ENCODE peak calls at places on chromosomes 13 and 19, in eight cellular contexts. One of them, this sample, is unnamed.

GRCh38 chr13:19050901-19051300 is 130.7 kb downstream of the TUBA3C start:
- DNase-seq in aorta: no peak
- DNase-seq in colonic mucosa: no peak
- DNase-seq in NB4: no peak
- DNase-seq in breast epithelium: no peak
- DNase-seq in Caco-2: no peak
- DNase-seq in cardiac muscle cell: no peak
- DNase-seq in tibial artery: no peak
- DNase-seq in this sample: no peak

GRCh38 chr13:27920677-27921420 is 1.0 kb downstream of the PDX1 start:
- DNase-seq in aorta: no peak
- DNase-seq in colonic mucosa: no peak
- DNase-seq in NB4: peak
- DNase-seq in breast epithelium: no peak
- DNase-seq in Caco-2: peak
- DNase-seq in cardiac muscle cell: peak
- DNase-seq in tibial artery: no peak
- DNase-seq in this sample: no peak

GRCh38 chr19:7394728-7395359 is 46.1 kb downstream of the ARHGEF18 start:
- DNase-seq in aorta: peak
- DNase-seq in colonic mucosa: peak
- DNase-seq in NB4: peak
- DNase-seq in breast epithelium: peak
- DNase-seq in Caco-2: peak
- DNase-seq in cardiac muscle cell: peak
- DNase-seq in tibial artery: peak
- DNase-seq in this sample: peak

GRCh38 chr13:46622918-46623256 is 69.9 kb downstream of the LRCH1 start:
- DNase-seq in aorta: peak
- DNase-seq in colonic mucosa: peak
- DNase-seq in NB4: no peak
- DNase-seq in breast epithelium: no peak
- DNase-seq in Caco-2: no peak
- DNase-seq in cardiac muscle cell: no peak
- DNase-seq in tibial artery: peak
- DNase-seq in this sample: no peak

GRCh38 chr19:16014923-16015804 is 61.1 kb upstream of the TPM4 start:
- DNase-seq in aorta: no peak
- DNase-seq in colonic mucosa: no peak
- DNase-seq in NB4: no peak
- DNase-seq in breast epithelium: no peak
- DNase-seq in Caco-2: no peak
- DNase-seq in cardiac muscle cell: no peak
- DNase-seq in tibial artery: no peak
- DNase-seq in this sample: no peak

GRCh38 chr13:75368167-75368566 is 113.8 kb downstream of the TBC1D4 start:
- DNase-seq in aorta: no peak
- DNase-seq in colonic mucosa: no peak
- DNase-seq in NB4: no peak
- DNase-seq in breast epithelium: no peak
- DNase-seq in Caco-2: no peak
- DNase-seq in cardiac muscle cell: no peak
- DNase-seq in tibial artery: peak
- DNase-seq in this sample: no peak

GRCh38 chr13:36212789-36213188 is 1.6 kb downstream of the SOHLH2 start:
- DNase-seq in aorta: no peak
- DNase-seq in colonic mucosa: no peak
- DNase-seq in NB4: no peak
- DNase-seq in breast epithelium: no peak
- DNase-seq in Caco-2: no peak
- DNase-seq in cardiac muscle cell: no peak
- DNase-seq in tibial artery: no peak
- DNase-seq in this sample: no peak

GRCh38 chr13:28872427-28873176 is 52.5 kb downstream of the MTUS2 start:
- DNase-seq in aorta: no peak
- DNase-seq in colonic mucosa: no peak
- DNase-seq in NB4: peak
- DNase-seq in breast epithelium: no peak
- DNase-seq in Caco-2: no peak
- DNase-seq in cardiac muscle cell: no peak
- DNase-seq in tibial artery: no peak
- DNase-seq in this sample: no peak

GRCh38 chr19:19115954-19116353 is 22.3 kb downstream of the TMEM161A start:
- DNase-seq in aorta: peak
- DNase-seq in colonic mucosa: peak
- DNase-seq in NB4: peak
- DNase-seq in breast epithelium: no peak
- DNase-seq in Caco-2: no peak
- DNase-seq in cardiac muscle cell: peak
- DNase-seq in tibial artery: no peak
- DNase-seq in this sample: no peak

GRCh38 chr13:85725433-85725832 is 73.8 kb downstream of the SLITRK6 start:
- DNase-seq in aorta: no peak
- DNase-seq in colonic mucosa: no peak
- DNase-seq in NB4: no peak
- DNase-seq in breast epithelium: no peak
- DNase-seq in Caco-2: no peak
- DNase-seq in cardiac muscle cell: no peak
- DNase-seq in tibial artery: no peak
- DNase-seq in this sample: no peak

GRCh38 chr19:6720369-6721112 is at the start of gene C3:
- DNase-seq in aorta: peak
- DNase-seq in colonic mucosa: no peak
- DNase-seq in NB4: peak
- DNase-seq in breast epithelium: no peak
- DNase-seq in Caco-2: peak
- DNase-seq in cardiac muscle cell: no peak
- DNase-seq in tibial artery: peak
- DNase-seq in this sample: no peak

GRCh38 chr19:4986056-4986455 is 17.1 kb downstream of the KDM4B start:
- DNase-seq in aorta: no peak
- DNase-seq in colonic mucosa: no peak
- DNase-seq in NB4: no peak
- DNase-seq in breast epithelium: no peak
- DNase-seq in Caco-2: no peak
- DNase-seq in cardiac muscle cell: no peak
- DNase-seq in tibial artery: no peak
- DNase-seq in this sample: no peak

GRCh38 chr13:113794086-113794485 is 35.1 kb downstream of the TMEM255B start:
- DNase-seq in aorta: no peak
- DNase-seq in colonic mucosa: no peak
- DNase-seq in NB4: no peak
- DNase-seq in breast epithelium: peak
- DNase-seq in Caco-2: no peak
- DNase-seq in cardiac muscle cell: no peak
- DNase-seq in tibial artery: no peak
- DNase-seq in this sample: no peak

GRCh38 chr13:30359999-30360398 is 52.6 kb upstream of the KATNAL1 start:
- DNase-seq in aorta: no peak
- DNase-seq in colonic mucosa: no peak
- DNase-seq in NB4: no peak
- DNase-seq in breast epithelium: no peak
- DNase-seq in Caco-2: no peak
- DNase-seq in cardiac muscle cell: no peak
- DNase-seq in tibial artery: no peak
- DNase-seq in this sample: no peak

GRCh38 chr19:4970558-4971423 is 1.9 kb downstream of the KDM4B start:
- DNase-seq in aorta: no peak
- DNase-seq in colonic mucosa: peak
- DNase-seq in NB4: no peak
- DNase-seq in breast epithelium: no peak
- DNase-seq in Caco-2: no peak
- DNase-seq in cardiac muscle cell: peak
- DNase-seq in tibial artery: no peak
- DNase-seq in this sample: no peak

DNA sequence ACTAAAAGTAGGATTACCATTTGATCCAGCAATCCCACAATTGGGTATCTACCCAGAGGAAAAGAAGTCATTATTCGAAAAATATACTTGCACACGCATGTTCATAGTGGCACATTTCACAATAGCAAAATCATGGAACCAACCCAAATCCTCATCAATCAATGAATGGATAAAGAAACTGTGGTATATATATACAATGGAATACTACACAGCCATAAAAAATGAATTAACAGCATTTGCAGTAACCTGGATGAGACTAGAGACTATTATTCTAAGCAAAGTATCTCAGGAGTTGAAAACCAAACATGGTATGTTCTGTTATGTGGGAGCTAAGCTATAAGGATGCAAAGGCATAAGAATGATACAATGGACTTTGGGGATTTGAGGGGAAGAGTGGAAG is 3.0 kb downstream of the ZNF708 start:
- DNase-seq in aorta: no peak
- DNase-seq in colonic mucosa: no peak
- DNase-seq in NB4: no peak
- DNase-seq in breast epithelium: no peak
- DNase-seq in Caco-2: no peak
- DNase-seq in cardiac muscle cell: no peak
- DNase-seq in tibial artery: no peak
- DNase-seq in this sample: no peak
- H3K4me3 ChIP-seq in aorta: no peak
- H3K4me3 ChIP-seq in colonic mucosa: no peak
- H3K4me3 ChIP-seq in NB4: no peak
- H3K4me3 ChIP-seq in breast epithelium: no peak
- H3K4me3 ChIP-seq in Caco-2: no peak
- H3K4me3 ChIP-seq in cardiac muscle cell: no peak
- H3K4me3 ChIP-seq in tibial artery: no peak
- H3K4me3 ChIP-seq in this sample: no peak

GRCh38 chr13:91813255-91813654 is 414.8 kb downstream of the GPC5 start:
- DNase-seq in aorta: no peak
- DNase-seq in colonic mucosa: no peak
- DNase-seq in NB4: no peak
- DNase-seq in breast epithelium: no peak
- DNase-seq in Caco-2: no peak
- DNase-seq in cardiac muscle cell: peak
- DNase-seq in tibial artery: no peak
- DNase-seq in this sample: no peak
- H3K4me3 ChIP-seq in aorta: no peak
- H3K4me3 ChIP-seq in colonic mucosa: no peak
- H3K4me3 ChIP-seq in NB4: no peak
- H3K4me3 ChIP-seq in breast epithelium: no peak
- H3K4me3 ChIP-seq in Caco-2: no peak
- H3K4me3 ChIP-seq in cardiac muscle cell: no peak
- H3K4me3 ChIP-seq in tibial artery: no peak
- H3K4me3 ChIP-seq in this sample: no peak

GRCh38 chr19:55606817-55607216 is 1.4 kb downstream of the ZNF865 start:
- DNase-seq in aorta: no peak
- DNase-seq in colonic mucosa: no peak
- DNase-seq in NB4: no peak
- DNase-seq in breast epithelium: no peak
- DNase-seq in Caco-2: no peak
- DNase-seq in cardiac muscle cell: no peak
- DNase-seq in tibial artery: no peak
- DNase-seq in this sample: no peak
- H3K4me3 ChIP-seq in aorta: no peak
- H3K4me3 ChIP-seq in colonic mucosa: peak
- H3K4me3 ChIP-seq in NB4: peak
- H3K4me3 ChIP-seq in breast epithelium: peak
- H3K4me3 ChIP-seq in Caco-2: no peak
- H3K4me3 ChIP-seq in cardiac muscle cell: peak
- H3K4me3 ChIP-seq in tibial artery: peak
- H3K4me3 ChIP-seq in this sample: no peak

DNA sequence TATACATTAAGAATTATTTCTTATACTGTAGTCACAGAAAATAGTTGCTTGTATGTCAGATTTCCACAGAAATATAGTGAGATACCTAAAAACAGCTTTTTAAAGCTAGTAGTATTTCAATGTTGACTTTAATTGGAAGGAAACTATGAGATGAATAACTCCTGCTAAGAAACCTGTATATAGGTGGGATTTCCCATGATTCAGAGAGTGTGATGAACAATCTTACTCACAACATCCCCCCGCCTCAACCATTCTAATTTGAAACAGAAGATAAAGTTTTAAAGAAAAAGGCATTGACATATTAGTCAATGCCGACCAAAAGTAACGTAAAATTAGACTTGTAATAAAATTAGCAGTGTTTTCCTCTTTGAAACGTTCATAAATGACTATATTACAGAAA is 1.4 kb upstream of the MIR17HG start:
- DNase-seq in aorta: no peak
- DNase-seq in colonic mucosa: no peak
- DNase-seq in NB4: no peak
- DNase-seq in breast epithelium: no peak
- DNase-seq in Caco-2: no peak
- DNase-seq in cardiac muscle cell: no peak
- DNase-seq in tibial artery: no peak
- DNase-seq in this sample: no peak
- H3K4me3 ChIP-seq in aorta: no peak
- H3K4me3 ChIP-seq in colonic mucosa: no peak
- H3K4me3 ChIP-seq in NB4: no peak
- H3K4me3 ChIP-seq in breast epithelium: no peak
- H3K4me3 ChIP-seq in Caco-2: no peak
- H3K4me3 ChIP-seq in cardiac muscle cell: no peak
- H3K4me3 ChIP-seq in tibial artery: no peak
- H3K4me3 ChIP-seq in this sample: no peak

GRCh38 chr19:51084505-51084904 is 1.8 kb upstream of the KLK14 start:
- DNase-seq in aorta: no peak
- DNase-seq in colonic mucosa: no peak
- DNase-seq in NB4: no peak
- DNase-seq in breast epithelium: no peak
- DNase-seq in Caco-2: no peak
- DNase-seq in cardiac muscle cell: no peak
- DNase-seq in tibial artery: no peak
- DNase-seq in this sample: no peak

GRCh38 chr19:51081476-51081875 is 1.2 kb downstream of the KLK14 start:
- DNase-seq in aorta: no peak
- DNase-seq in colonic mucosa: no peak
- DNase-seq in NB4: no peak
- DNase-seq in breast epithelium: no peak
- DNase-seq in Caco-2: no peak
- DNase-seq in cardiac muscle cell: no peak
- DNase-seq in tibial artery: no peak
- DNase-seq in this sample: no peak

GRCh38 chr19:51082641-51083040 is at the start of gene KLK14:
- DNase-seq in aorta: no peak
- DNase-seq in colonic mucosa: no peak
- DNase-seq in NB4: no peak
- DNase-seq in breast epithelium: no peak
- DNase-seq in Caco-2: no peak
- DNase-seq in cardiac muscle cell: no peak
- DNase-seq in tibial artery: no peak
- DNase-seq in this sample: no peak

GRCh38 chr19:51083181-51083580 is 494 bp upstream of the KLK14 start:
- DNase-seq in aorta: no peak
- DNase-seq in colonic mucosa: no peak
- DNase-seq in NB4: no peak
- DNase-seq in breast epithelium: no peak
- DNase-seq in Caco-2: no peak
- DNase-seq in cardiac muscle cell: no peak
- DNase-seq in tibial artery: no peak
- DNase-seq in this sample: no peak

GRCh38 chr19:51083783-51084182 is 1.1 kb upstream of the KLK14 start:
- DNase-seq in aorta: no peak
- DNase-seq in colonic mucosa: no peak
- DNase-seq in NB4: no peak
- DNase-seq in breast epithelium: no peak
- DNase-seq in Caco-2: no peak
- DNase-seq in cardiac muscle cell: no peak
- DNase-seq in tibial artery: no peak
- DNase-seq in this sample: no peak
- H3K4me3 ChIP-seq in aorta: no peak
- H3K4me3 ChIP-seq in colonic mucosa: no peak
- H3K4me3 ChIP-seq in NB4: no peak
- H3K4me3 ChIP-seq in breast epithelium: no peak
- H3K4me3 ChIP-seq in Caco-2: no peak
- H3K4me3 ChIP-seq in cardiac muscle cell: no peak
- H3K4me3 ChIP-seq in tibial artery: no peak
- H3K4me3 ChIP-seq in this sample: no peak